ENCODE peak calls at places on chromosome 2, in seven cellular contexts. Y is WERI-Rb-1; O is GM23338; B is PC-9; C is hepatocyte; T is CD8-positive, alpha-beta T cell; E is A549. A is an unnamed sample.

GRCh38 chr2:57598552-57598951 is 448.1 kb upstream of the VRK2 start:
- DNase-seq in C (no peak), E (no peak), B (peak), O (no peak), Y (no peak), T (no peak), A (no peak)

GRCh38 chr2:88170472-88170892 is 336 bp downstream of the THNSL2 start:
- DNase-seq in C (peak), Y (no peak), T (no peak), O (peak), E (no peak), B (no peak), A (no peak)

GRCh38 chr2:213288913-213289700 is 4.8 kb downstream of the SPAG16 start:
- DNase-seq in B (peak), Y (no peak), O (no peak), T (no peak), C (peak), E (no peak), A (no peak)

GRCh38 chr2:73156539-73157124 is 43.9 kb upstream of the RAB11FIP5 start:
- DNase-seq in E (peak), Y (peak), T (peak), B (peak), O (peak), C (peak), A (peak)

GRCh38 chr2:8980096-8980495 is 23.4 kb downstream of the MBOAT2 start:
- DNase-seq in Y (no peak), C (no peak), T (no peak), B (no peak), O (no peak), E (no peak), A (no peak)

GRCh38 chr2:27320958-27321543 is 1.8 kb downstream of the MPV17 start:
- DNase-seq in B (peak), O (peak), T (no peak), E (peak), Y (peak), C (peak), A (peak)

GRCh38 chr2:56390644-56391043 is 206.9 kb downstream of the CCDC85A start:
- DNase-seq in T (no peak), B (no peak), C (no peak), Y (no peak), O (no peak), E (no peak), A (no peak)

GRCh38 chr2:166361351-166362153 is 14.2 kb downstream of the SCN9A start:
- DNase-seq in E (peak), T (no peak), O (peak), Y (peak), B (no peak), C (peak), A (no peak)

GRCh38 chr2:7007846-7008741 is 90.9 kb downstream of the RNF144A start:
- DNase-seq in C (no peak), B (peak), O (peak), T (no peak), E (no peak), Y (no peak), A (peak)

GRCh38 chr2:68223419-68223818 is 28.9 kb downstream of the PPP3R1 start:
- DNase-seq in B (no peak), Y (no peak), C (no peak), T (no peak), O (no peak), E (no peak), A (no peak)

GRCh38 chr2:229044581-229044980 is 226.5 kb downstream of the PID1 start:
- DNase-seq in B (no peak), T (no peak), O (no peak), Y (no peak), C (no peak), E (no peak), A (no peak)

GRCh38 chr2:29920130-29920577 is 1.2 kb downstream of the ALK start:
- DNase-seq in T (peak), C (peak), Y (peak), E (peak), O (peak), B (no peak), A (peak)

GRCh38 chr2:205060269-205060668 is 515.0 kb downstream of the PARD3B start:
- DNase-seq in E (peak), B (no peak), Y (no peak), O (no peak), T (no peak), C (peak), A (no peak)

GRCh38 chr2:231910771-231911170 is 15.4 kb downstream of the NPPC start:
- DNase-seq in T (no peak), Y (no peak), C (no peak), E (no peak), B (no peak), O (no peak), A (no peak)

GRCh38 chr2:9178905-9179571 is 27.6 kb upstream of the ASAP2 start:
- DNase-seq in E (peak), O (no peak), T (no peak), B (peak), Y (no peak), C (peak), A (peak)

GRCh38 chr2:871175-871727 is 79.4 kb upstream of the SNTG2 start:
- DNase-seq in Y (no peak), E (no peak), T (no peak), B (no peak), C (no peak), O (no peak), A (no peak)

GRCh38 chr2:235518317-235519090 is 24.7 kb downstream of the AGAP1 start:
- DNase-seq in O (no peak), Y (no peak), B (no peak), C (no peak), T (no peak), E (no peak), A (peak)

GRCh38 chr2:241772063-241772499 is 4.5 kb upstream of the GAL3ST2 start:
- DNase-seq in E (no peak), Y (peak), C (no peak), O (no peak), B (no peak), T (no peak), A (no peak)

GRCh38 chr2:96970248-96970875 is 16.0 kb downstream of the FAM178B start:
- DNase-seq in O (no peak), E (no peak), Y (no peak), B (peak), T (no peak), C (no peak), A (no peak)

GRCh38 chr2:173456960-173457359 is 102.3 kb downstream of the CDCA7 start:
- DNase-seq in T (no peak), B (no peak), O (peak), Y (no peak), E (no peak), C (no peak), A (no peak)

GRCh38 chr2:203690110-203691047 is 16.1 kb upstream of the CD28 start:
- DNase-seq in B (no peak), E (no peak), O (no peak), T (no peak), Y (peak), C (no peak), A (no peak)

GRCh38 chr2:189798312-189799029 is 14.2 kb downstream of the PMS1 start:
- DNase-seq in Y (no peak), O (no peak), B (no peak), C (peak), T (no peak), E (peak), A (no peak)

GRCh38 chr2:27888790-27889189 is 1.4 kb downstream of the RBKS start:
- DNase-seq in E (no peak), O (no peak), T (no peak), Y (no peak), C (no peak), B (no peak), A (no peak)

GRCh38 chr2:28895189-28895893 is 874 bp downstream of the WDR43 start:
- DNase-seq in O (peak), Y (peak), T (peak), B (no peak), E (peak), C (peak), A (no peak)

GRCh38 chr2:10956006-10956790 is 44.5 kb downstream of the KCNF1 start:
- DNase-seq in O (no peak), C (no peak), T (no peak), Y (no peak), E (no peak), B (no peak), A (no peak)

GRCh38 chr2:127579231-127579630 is 43.7 kb downstream of the MYO7B start:
- DNase-seq in O (no peak), B (no peak), Y (no peak), T (no peak), E (no peak), C (no peak), A (peak)

GRCh38 chr2:40118622-40119021 is 333.3 kb downstream of the SLC8A1 start:
- DNase-seq in T (no peak), O (no peak), C (no peak), B (no peak), Y (peak), E (no peak), A (no peak)

GRCh38 chr2:182379235-182379634 is 47.6 kb downstream of the PDE1A start:
- DNase-seq in B (no peak), T (no peak), E (no peak), O (no peak), C (peak), Y (no peak), A (no peak)

GRCh38 chr2:173210270-173211196 is 134.9 kb downstream of the MAP3K20 start:
- DNase-seq in E (peak), C (peak), B (peak), T (peak), Y (peak), O (peak), A (peak)

GRCh38 chr2:241154915-241155314 is 4.6 kb downstream of the PPP1R7 start:
- DNase-seq in E (no peak), C (no peak), T (no peak), B (no peak), O (no peak), Y (no peak), A (peak)

GRCh38 chr2:45033331-45033730 is 24.1 kb upstream of the SIX2 start:
- DNase-seq in T (no peak), B (no peak), C (no peak), O (no peak), E (no peak), Y (no peak), A (no peak)

GRCh38 chr2:45031028-45031427 is 21.8 kb upstream of the SIX2 start:
- DNase-seq in T (no peak), O (no peak), Y (no peak), C (no peak), B (no peak), E (no peak), A (no peak)

GRCh38 chr2:45029215-45029614 is 20.0 kb upstream of the SIX2 start:
- DNase-seq in Y (no peak), T (no peak), B (no peak), E (no peak), C (no peak), O (no peak), A (no peak)

GRCh38 chr2:45028276-45028675 is 19.0 kb upstream of the SIX2 start:
- DNase-seq in B (peak), O (no peak), T (no peak), Y (no peak), E (peak), C (no peak), A (no peak)

GRCh38 chr2:45030553-45030952 is 21.3 kb upstream of the SIX2 start:
- DNase-seq in E (no peak), O (no peak), C (no peak), Y (no peak), B (no peak), T (no peak), A (no peak)
- H3K27ac ChIP-seq in E (no peak), O (no peak), C (no peak), Y (no peak), B (no peak), T (no peak), A (no peak)

GRCh38 chr2:200471324-200471848 is 38.5 kb downstream of the KCTD18 start:
- DNase-seq in Y (peak), B (no peak), O (peak), E (peak), T (peak), C (peak), A (no peak)

GRCh38 chr2:200467806-200468686 is 41.8 kb downstream of the KCTD18 start:
- DNase-seq in B (no peak), Y (no peak), O (no peak), E (no peak), C (no peak), T (no peak), A (no peak)

GRCh38 chr2:200463449-200463848 is 46.4 kb downstream of the KCTD18 start:
- DNase-seq in B (no peak), Y (no peak), E (no peak), T (no peak), C (no peak), O (no peak), A (no peak)

GRCh38 chr2:200469708-200470600 is 39.9 kb downstream of the KCTD18 start:
- DNase-seq in O (no peak), T (no peak), B (no peak), E (no peak), C (no peak), Y (no peak), A (peak)

GRCh38 chr2:200466703-200467418 is 43.0 kb downstream of the KCTD18 start:
- DNase-seq in T (peak), C (no peak), O (no peak), Y (no peak), E (no peak), B (no peak), A (no peak)
- H3K4me3 ChIP-seq in T (peak), C (no peak), O (no peak), Y (no peak), E (no peak), B (no peak), A (no peak)

DNA sequence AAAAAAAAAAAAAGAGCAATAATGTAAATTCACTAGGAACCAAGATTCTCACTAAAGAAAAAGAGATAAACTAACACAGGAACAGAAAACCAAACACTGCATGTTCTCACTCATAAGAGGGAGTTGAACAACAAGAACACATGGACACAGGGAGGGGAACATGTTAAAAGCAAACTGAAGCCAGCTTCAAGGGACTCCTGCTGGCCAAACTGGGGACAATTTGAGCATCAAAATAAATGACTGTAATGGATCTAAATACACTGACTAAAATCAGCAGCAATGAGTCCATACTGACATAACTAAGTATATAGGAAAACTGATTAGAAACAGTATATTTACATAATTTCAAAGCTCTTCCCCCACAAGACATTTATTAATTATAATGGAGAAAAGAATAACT is 73.0 kb downstream of the FARSB start:
- DNase-seq in T (no peak), Y (no peak), B (no peak), C (no peak), E (peak), O (peak), A (no peak)
- TF ChIP-seq CTCF in T (no peak), Y (no peak), B (peak), C (peak), E (no peak), O (peak), A (no peak)

GRCh38 chr2:17646096-17646554 is 105.6 kb downstream of the VSNL1 start:
- DNase-seq in E (peak), O (peak), Y (peak), B (peak), T (peak), C (peak), A (no peak)

GRCh38 chr2:17644997-17645715 is 104.7 kb downstream of the VSNL1 start:
- DNase-seq in Y (no peak), E (no peak), T (no peak), B (no peak), C (no peak), O (no peak), A (no peak)

GRCh38 chr2:17638181-17638743 is 97.8 kb downstream of the VSNL1 start:
- DNase-seq in O (no peak), E (no peak), C (no peak), B (no peak), T (no peak), Y (no peak), A (peak)

GRCh38 chr2:17646838-17647701 is 106.5 kb downstream of the SMC6 start:
- DNase-seq in E (no peak), Y (no peak), C (no peak), B (no peak), O (no peak), T (no peak), A (no peak)

GRCh38 chr2:17643031-17643615 is 102.6 kb downstream of the VSNL1 start:
- DNase-seq in Y (no peak), O (no peak), B (peak), C (peak), T (no peak), E (peak), A (peak)
- H3K27ac ChIP-seq in Y (no peak), O (no peak), B (peak), C (peak), T (no peak), E (peak), A (no peak)

DNA sequence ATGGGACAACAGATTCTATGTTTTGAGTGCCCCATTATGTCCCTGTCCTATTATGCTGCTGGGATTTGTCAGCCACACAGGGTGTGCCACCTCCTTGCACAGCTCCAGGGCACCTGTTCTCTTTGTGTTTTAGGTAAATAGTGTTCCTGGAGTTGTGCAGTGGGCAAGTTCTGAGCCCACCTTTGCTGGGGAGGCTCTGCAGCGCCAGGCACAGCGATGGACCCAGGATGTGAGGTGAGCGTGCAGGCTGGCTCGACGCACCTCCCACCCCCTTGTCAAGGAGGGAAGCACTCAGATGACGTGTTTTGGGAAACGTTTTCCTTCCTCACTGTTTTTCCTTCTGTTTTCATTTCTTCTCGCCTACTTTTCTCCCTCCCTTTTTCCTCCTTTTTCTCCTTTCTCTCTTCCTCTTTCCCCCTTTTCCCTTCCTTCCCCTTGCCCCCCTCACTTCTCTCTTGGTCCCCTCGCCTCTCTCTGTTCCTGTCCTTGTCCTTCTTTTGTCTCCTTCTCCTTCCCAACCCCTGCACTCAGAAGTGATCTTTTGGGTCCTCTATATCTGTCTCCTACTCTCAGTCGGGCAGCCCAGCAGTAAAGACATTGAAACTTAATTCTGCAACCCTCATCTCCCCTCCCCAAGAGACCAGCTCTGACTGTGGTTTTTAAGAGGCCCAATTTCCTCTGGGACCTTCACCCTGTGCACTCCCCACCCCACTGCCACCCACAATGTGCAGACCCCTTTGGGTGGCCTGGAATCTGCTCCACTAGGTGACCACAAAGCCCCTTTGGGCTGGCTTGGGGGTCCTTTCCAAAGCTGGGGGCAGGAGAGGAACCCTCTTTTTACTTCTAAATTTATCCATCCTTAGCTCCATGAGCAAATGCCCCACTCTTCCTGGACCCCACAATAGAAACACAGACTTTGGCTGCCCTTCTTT is 104.0 kb downstream of the MCFD2 start:
- DNase-seq in E (no peak), O (no peak), Y (no peak), T (no peak), B (no peak), C (no peak), A (no peak)
- H3K4me3 ChIP-seq in E (no peak), O (no peak), Y (no peak), T (no peak), B (no peak), C (no peak), A (no peak)

GRCh38 chr2:18268400-18268799 is 292.1 kb downstream of the RDH14 start:
- DNase-seq in B (no peak), C (no peak), E (peak), T (no peak), O (no peak), Y (peak), A (no peak)

GRCh38 chr2:18267501-18267900 is 293.0 kb downstream of the RDH14 start:
- DNase-seq in Y (no peak), B (no peak), T (no peak), O (no peak), E (peak), C (no peak), A (no peak)

GRCh38 chr2:18262601-18263000 is 297.9 kb downstream of the RDH14 start:
- DNase-seq in O (no peak), C (no peak), T (no peak), E (no peak), B (no peak), Y (no peak), A (no peak)

GRCh38 chr2:18265614-18266013 is 294.8 kb downstream of the RDH14 start:
- DNase-seq in E (no peak), B (no peak), T (no peak), O (no peak), Y (no peak), C (no peak), A (no peak)

GRCh38 chr2:18266188-18266587 is 294.3 kb downstream of the RDH14 start:
- DNase-seq in C (no peak), B (no peak), T (no peak), Y (no peak), O (peak), E (no peak), A (no peak)
- TF ChIP-seq CTCF in C (no peak), B (no peak), T (no peak), Y (peak), O (peak), E (no peak), A (no peak)

DNA sequence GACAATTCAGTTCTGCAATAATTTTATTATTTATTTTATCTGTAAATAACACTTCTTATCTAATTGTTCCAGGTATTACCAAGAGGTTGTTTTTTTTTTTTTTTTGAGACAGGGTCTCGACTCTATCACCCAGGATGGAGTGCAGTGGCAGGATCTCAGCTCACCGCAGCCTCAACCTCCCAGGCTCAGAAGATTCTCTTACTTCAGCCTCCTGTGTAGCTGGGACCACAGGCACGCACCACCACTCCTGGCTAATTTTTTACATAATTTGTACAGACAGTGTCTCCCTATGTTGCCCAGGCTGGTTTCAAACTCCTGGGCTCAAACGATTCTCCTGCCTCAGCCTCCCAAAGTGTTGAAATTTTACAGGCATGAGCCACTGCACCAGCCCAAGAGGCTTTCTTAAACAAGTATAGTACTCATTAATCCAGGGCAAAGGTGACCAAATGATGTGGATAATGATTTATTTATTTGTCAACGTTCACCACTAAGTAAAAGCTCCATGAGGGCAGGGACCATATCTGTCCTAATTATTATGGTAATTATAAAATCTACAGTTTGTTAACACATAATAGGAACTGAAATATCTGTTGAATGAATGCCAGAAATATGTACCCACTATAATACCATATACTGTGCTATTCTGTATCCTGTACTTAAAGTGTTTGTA is 12.0 kb downstream of the STK17B start:
- DNase-seq in T (no peak), Y (no peak), C (no peak), B (no peak), E (no peak), O (no peak), A (no peak)
- H3K27ac ChIP-seq in T (peak), Y (no peak), C (peak), B (peak), E (no peak), O (peak), A (no peak)

A was measured in dorsolateral prefrontal cortex.